ENCODE peak calls at places on chromosomes 16 and 17, in four cellular contexts. E, A, P and T are unnamed samples.

GRCh38 chr17:19771971-19772630 is 24.0 kb upstream of the ALDH3A1 start:
- DNase-seq in A (peak), P (no peak), E (no peak), T (no peak)

GRCh38 chr17:29151567-29151966 is 28.6 kb downstream of the MYO18A start:
- DNase-seq in E (no peak), P (no peak), A (no peak), T (no peak)

GRCh38 chr17:67716405-67716798 is 1.3 kb upstream of the NOL11 start:
- DNase-seq in P (no peak), A (no peak), E (no peak), T (no peak)

GRCh38 chr16:25950586-25951201 is 258.9 kb downstream of the HS3ST4 start:
- DNase-seq in E (no peak), P (no peak), A (no peak), T (peak)

GRCh38 chr17:46020023-46020735 is 21.1 kb downstream of the STH start:
- DNase-seq in E (peak), A (peak), P (no peak), T (no peak)

GRCh38 chr17:144936-145670 is 7.7 kb downstream of the SCGB1C2 start:
- DNase-seq in A (no peak), P (no peak), E (no peak), T (no peak)

GRCh38 chr17:68539536-68540469 is 27.6 kb downstream of the PRKAR1A start:
- DNase-seq in A (no peak), P (peak), E (no peak), T (no peak)

GRCh38 chr17:42818379-42818778 is 5.7 kb downstream of the BECN1 start:
- DNase-seq in P (no peak), A (no peak), E (no peak), T (no peak)

GRCh38 chr17:8506145-8506544 is 70.5 kb downstream of the NDEL1 start:
- DNase-seq in P (no peak), A (no peak), E (no peak), T (no peak)

GRCh38 chr17:40109471-40109824 is 9.1 kb upstream of the NR1D1 start:
- DNase-seq in P (peak), A (no peak), E (peak), T (no peak)